ENCODE peak calls at places on chromosome 21, in six cellular contexts. T, R, Q, C, V and L are unnamed samples. For H3K36me3, the result is how much of the 10 kb centered on the place peaks cover.

GRCh38 chr21:25420831-25421230 is 186.4 kb downstream of the MRPL39 start:
- DNase-seq in V (no peak), T (no peak), Q (no peak), C (no peak), R (no peak), L (no peak)

GRCh38 chr21:42223826-42224575 is 5.1 kb downstream of the ABCG1 start:
- DNase-seq in V (no peak), R (no peak), C (no peak), T (no peak), Q (no peak), L (no peak)

GRCh38 chr21:41808094-41808493 is 41.2 kb upstream of the RIPK4 start:
- DNase-seq in T (no peak), R (no peak), V (no peak), Q (no peak), C (no peak), L (no peak)

GRCh38 chr21:41185802-41186201 is 17.8 kb downstream of the BACE2 start:
- DNase-seq in T (no peak), C (no peak), R (no peak), Q (no peak), V (no peak), L (no peak)

GRCh38 chr21:25983745-25984144 is 186.8 kb downstream of the APP start:
- DNase-seq in R (no peak), C (no peak), V (no peak), T (no peak), Q (no peak), L (no peak)

GRCh38 chr21:15204887-15205286 is 140.1 kb upstream of the NRIP1 start:
- DNase-seq in C (no peak), Q (no peak), R (no peak), V (no peak), T (no peak), L (no peak)

GRCh38 chr21:37463083-37463780 is 96.7 kb downstream of the DYRK1A start:
- DNase-seq in C (no peak), T (no peak), V (peak), R (no peak), Q (no peak), L (peak)

GRCh38 chr21:29674343-29674742 is 265.5 kb downstream of the GRIK1 start:
- DNase-seq in V (no peak), Q (no peak), R (no peak), C (no peak), T (no peak), L (no peak)

GRCh38 chr21:25487046-25487594 is 120.2 kb downstream of the MRPL39 start:
- DNase-seq in T (no peak), R (no peak), Q (no peak), C (no peak), V (no peak), L (no peak)

GRCh38 chr21:28788030-28788429 is 204.6 kb downstream of the LTN1 start:
- DNase-seq in V (no peak), T (no peak), C (no peak), Q (no peak), R (no peak), L (no peak)

GRCh38 chr21:25901580-25901979 is 166.8 kb downstream of the GABPA start:
- DNase-seq in T (no peak), Q (no peak), V (no peak), R (no peak), C (no peak), L (no peak)

GRCh38 chr21:42672699-42673458 is 19.5 kb downstream of the PDE9A start:
- DNase-seq in V (peak), C (no peak), T (no peak), Q (no peak), R (no peak), L (no peak)

GRCh38 chr21:37670883-37671282 is 245.4 kb downstream of the KCNJ6 start:
- DNase-seq in T (no peak), Q (no peak), V (peak), R (no peak), C (no peak), L (no peak)

GRCh38 chr21:17900281-17900989 is 81.3 kb upstream of the C21orf91 start:
- DNase-seq in V (no peak), C (no peak), R (no peak), T (no peak), Q (no peak), L (peak)

DNA sequence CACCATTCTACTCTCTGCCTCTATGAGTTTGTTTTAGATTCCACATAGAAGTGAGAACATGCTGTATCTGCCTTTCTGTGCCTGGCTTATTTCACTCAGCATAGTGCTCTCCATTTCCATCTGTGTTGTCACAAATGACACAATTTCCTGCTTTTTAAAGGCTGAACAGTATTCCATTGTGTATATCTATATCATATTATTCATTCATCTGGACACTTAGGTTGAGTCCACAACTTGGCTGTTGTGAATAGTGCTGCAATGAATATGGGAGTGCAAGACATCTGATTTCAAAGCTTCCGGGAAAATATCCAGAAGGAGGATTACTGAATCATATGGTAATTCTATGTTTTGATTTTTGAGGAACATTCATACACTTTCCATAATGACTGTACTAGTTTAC is 20.1 kb upstream of the DONSON start:
- DNase-seq in R (no peak), V (peak), C (no peak), T (no peak), Q (no peak), L (no peak)
- H3K27ac ChIP-seq in R (no peak), V (no peak), C (no peak), T (no peak), Q (no peak), L (no peak)

GRCh38 chr21:45487161-45487806 is 55.0 kb downstream of the SLC19A1 start:
- DNase-seq in Q (no peak), V (no peak), R (no peak), C (no peak), T (no peak), L (no peak)
- H3K36me3 ChIP-seq in Q (half or more), V (under half), R (under half), C (under half), T (under half), L (under half)

GRCh38 chr21:27190601-27191000 is 223.7 kb upstream of the ADAMTS5 start:
- DNase-seq in Q (no peak), R (no peak), C (no peak), V (peak), T (no peak), L (no peak)
- H3K27ac ChIP-seq in Q (no peak), R (no peak), C (no peak), V (no peak), T (no peak), L (no peak)

DNA sequence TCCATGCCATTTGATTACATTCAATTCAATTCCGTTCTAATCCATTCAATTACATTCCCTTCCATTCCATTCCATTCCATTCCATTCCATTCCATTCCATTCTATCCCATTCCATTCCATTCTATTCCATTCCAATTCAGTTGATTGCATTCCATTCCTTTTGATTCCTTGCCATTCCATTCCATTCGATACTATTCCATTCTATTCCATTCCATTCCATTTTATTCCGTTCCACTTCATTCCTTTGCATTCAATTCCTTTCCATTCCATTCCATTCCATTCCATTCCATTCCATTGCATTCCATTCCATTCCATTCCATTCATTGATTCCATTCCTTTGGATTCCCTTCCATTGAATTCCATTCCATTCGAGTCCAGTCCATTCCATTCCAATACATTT is 2574.0 kb upstream of the TPTE start:
- DNase-seq in V (no peak), Q (no peak), C (no peak), T (no peak), R (no peak), L (no peak)
- H3K36me3 ChIP-seq in V (under half), Q (under half), C (under half), T (under half), R (under half), L (under half)

GRCh38 chr21:38777015-38777414 is 28.7 kb upstream of the ETS2 start:
- DNase-seq in V (no peak), Q (no peak), R (no peak), T (no peak), C (no peak), L (no peak)

GRCh38 chr21:38780879-38781278 is 24.9 kb upstream of the ETS2 start:
- DNase-seq in C (no peak), Q (no peak), R (no peak), T (no peak), V (no peak), L (no peak)

GRCh38 chr21:38775733-38776132 is 30.0 kb upstream of the ETS2 start:
- DNase-seq in R (no peak), Q (peak), T (no peak), V (no peak), C (no peak), L (no peak)

GRCh38 chr21:38774586-38775285 is 31.0 kb upstream of the ETS2 start:
- DNase-seq in C (no peak), T (no peak), V (no peak), Q (no peak), R (no peak), L (no peak)

DNA sequence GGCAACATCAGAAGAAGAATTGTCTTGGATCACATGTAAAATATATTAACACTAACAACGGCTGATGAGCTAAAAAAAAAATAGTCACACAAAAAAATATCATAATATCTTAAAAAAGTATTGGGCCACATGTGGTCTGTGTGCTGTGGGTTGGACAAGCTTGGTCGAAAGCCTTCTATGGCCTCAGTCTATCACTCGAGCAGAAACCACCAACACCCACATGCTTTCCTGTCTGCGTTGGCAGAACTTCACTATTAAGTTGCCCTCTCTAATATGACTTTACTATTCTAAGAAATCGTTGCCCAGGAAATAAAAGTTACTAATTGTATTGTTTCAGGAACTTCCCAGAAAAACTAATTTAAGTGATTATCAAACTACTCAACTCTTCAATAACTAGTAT is 28.2 kb upstream of the ETS2 start:
- DNase-seq in Q (no peak), V (no peak), C (no peak), R (no peak), T (no peak), L (no peak)
- H3K27ac ChIP-seq in Q (no peak), V (no peak), C (no peak), R (no peak), T (no peak), L (no peak)

GRCh38 chr21:45869121-45870007 is 112.2 kb upstream of the COL6A1 start:
- DNase-seq in V (peak), C (no peak), Q (no peak), T (no peak), R (no peak), L (peak)
- H3K36me3 ChIP-seq in V (under half), C (under half), Q (under half), T (under half), R (under half), L (under half)

DNA sequence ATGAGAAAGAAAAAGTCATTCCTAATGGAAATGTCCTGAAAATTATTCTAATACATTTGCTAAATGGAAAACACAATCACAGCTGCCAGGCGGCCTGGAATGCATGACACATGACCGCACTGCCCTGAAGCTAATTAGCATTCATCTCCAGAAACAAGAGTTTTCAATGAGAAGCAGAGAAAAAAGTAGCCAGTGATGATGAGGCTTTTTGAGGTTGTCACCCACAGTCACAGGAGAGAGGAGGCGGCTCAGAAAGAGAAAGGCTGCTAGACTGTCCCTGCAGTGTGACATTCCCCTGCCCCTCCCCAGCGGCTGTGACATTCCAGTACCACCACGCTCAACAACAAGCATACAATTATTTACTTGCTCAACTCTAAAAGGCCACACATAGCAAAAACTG is 122.9 kb upstream of the KRTAP19-8 start:
- DNase-seq in R (no peak), C (no peak), T (no peak), Q (no peak), V (peak), L (no peak)
- H3K27ac ChIP-seq in R (no peak), C (no peak), T (no peak), Q (no peak), V (no peak), L (no peak)

GRCh38 chr21:34862951-34863350 is 186.2 kb downstream of the RUNX1 start:
- DNase-seq in R (no peak), V (no peak), T (no peak), C (no peak), Q (no peak), L (no peak)
- H3K36me3 ChIP-seq in R (under half), V (under half), T (under half), C (under half), Q (under half), L (under half)